ENCODE peak calls at places on chromosome 3, in eight cellular contexts. One of them, this sample, is unnamed.

GRCh38 chr3:78283994-78284393 is 1244.1 kb downstream of the ROBO2 start:
- DNase-seq in NCI-H1930: no peak
- DNase-seq in posterior cingulate gyrus: no peak
- DNase-seq in nephron progenitor cell: no peak
- DNase-seq in stimulated activated CD8-positive, alpha-beta memory T cell treated with anti-CD3 and anti-CD28 coated beads, Interleukin-7, amount 100 ng/mL, for 24 hours: no peak
- DNase-seq in skeletal muscle cell: no peak
- DNase-seq in GM10248: no peak
- DNase-seq in adipocyte: no peak
- DNase-seq in this sample: no peak

GRCh38 chr3:125128861-125129501 is 73.2 kb upstream of the HEG1 start:
- DNase-seq in NCI-H1930: no peak
- DNase-seq in posterior cingulate gyrus: no peak
- DNase-seq in nephron progenitor cell: no peak
- DNase-seq in stimulated activated CD8-positive, alpha-beta memory T cell treated with anti-CD3 and anti-CD28 coated beads, Interleukin-7, amount 100 ng/mL, for 24 hours: no peak
- DNase-seq in skeletal muscle cell: peak
- DNase-seq in GM10248: no peak
- DNase-seq in adipocyte: peak
- DNase-seq in this sample: no peak

GRCh38 chr3:58358092-58358491 is 25.4 kb downstream of the PXK start:
- DNase-seq in NCI-H1930: no peak
- DNase-seq in posterior cingulate gyrus: no peak
- DNase-seq in nephron progenitor cell: no peak
- DNase-seq in stimulated activated CD8-positive, alpha-beta memory T cell treated with anti-CD3 and anti-CD28 coated beads, Interleukin-7, amount 100 ng/mL, for 24 hours: no peak
- DNase-seq in skeletal muscle cell: no peak
- DNase-seq in GM10248: no peak
- DNase-seq in adipocyte: no peak
- DNase-seq in this sample: no peak

GRCh38 chr3:42229942-42230688 is 35.9 kb downstream of the CCK start:
- DNase-seq in NCI-H1930: no peak
- DNase-seq in posterior cingulate gyrus: no peak
- DNase-seq in nephron progenitor cell: peak
- DNase-seq in stimulated activated CD8-positive, alpha-beta memory T cell treated with anti-CD3 and anti-CD28 coated beads, Interleukin-7, amount 100 ng/mL, for 24 hours: no peak
- DNase-seq in skeletal muscle cell: no peak
- DNase-seq in GM10248: no peak
- DNase-seq in adipocyte: peak
- DNase-seq in this sample: no peak

GRCh38 chr3:99871231-99871898 is 53.7 kb downstream of the CMSS1 start:
- DNase-seq in NCI-H1930: no peak
- DNase-seq in posterior cingulate gyrus: no peak
- DNase-seq in nephron progenitor cell: no peak
- DNase-seq in stimulated activated CD8-positive, alpha-beta memory T cell treated with anti-CD3 and anti-CD28 coated beads, Interleukin-7, amount 100 ng/mL, for 24 hours: no peak
- DNase-seq in skeletal muscle cell: no peak
- DNase-seq in GM10248: no peak
- DNase-seq in adipocyte: no peak
- DNase-seq in this sample: no peak

GRCh38 chr3:168025076-168025475 is 70.6 kb downstream of the GOLIM4 start:
- DNase-seq in NCI-H1930: no peak
- DNase-seq in posterior cingulate gyrus: no peak
- DNase-seq in nephron progenitor cell: no peak
- DNase-seq in stimulated activated CD8-positive, alpha-beta memory T cell treated with anti-CD3 and anti-CD28 coated beads, Interleukin-7, amount 100 ng/mL, for 24 hours: no peak
- DNase-seq in skeletal muscle cell: peak
- DNase-seq in GM10248: no peak
- DNase-seq in adipocyte: peak
- DNase-seq in this sample: no peak

GRCh38 chr3:39870706-39871105 is 61.3 kb downstream of the MYRIP start:
- DNase-seq in NCI-H1930: no peak
- DNase-seq in posterior cingulate gyrus: no peak
- DNase-seq in nephron progenitor cell: no peak
- DNase-seq in stimulated activated CD8-positive, alpha-beta memory T cell treated with anti-CD3 and anti-CD28 coated beads, Interleukin-7, amount 100 ng/mL, for 24 hours: no peak
- DNase-seq in skeletal muscle cell: peak
- DNase-seq in GM10248: no peak
- DNase-seq in adipocyte: peak
- DNase-seq in this sample: no peak

GRCh38 chr3:11096266-11097135 is 57.8 kb upstream of the HRH1 start:
- DNase-seq in NCI-H1930: no peak
- DNase-seq in posterior cingulate gyrus: peak
- DNase-seq in nephron progenitor cell: peak
- DNase-seq in stimulated activated CD8-positive, alpha-beta memory T cell treated with anti-CD3 and anti-CD28 coated beads, Interleukin-7, amount 100 ng/mL, for 24 hours: peak
- DNase-seq in skeletal muscle cell: peak
- DNase-seq in GM10248: peak
- DNase-seq in adipocyte: peak
- DNase-seq in this sample: no peak

GRCh38 chr3:46848271-46849097 is 14.8 kb downstream of the MYL3 start:
- DNase-seq in NCI-H1930: no peak
- DNase-seq in posterior cingulate gyrus: no peak
- DNase-seq in nephron progenitor cell: peak
- DNase-seq in stimulated activated CD8-positive, alpha-beta memory T cell treated with anti-CD3 and anti-CD28 coated beads, Interleukin-7, amount 100 ng/mL, for 24 hours: no peak
- DNase-seq in skeletal muscle cell: no peak
- DNase-seq in GM10248: no peak
- DNase-seq in adipocyte: peak
- DNase-seq in this sample: no peak

GRCh38 chr3:51718547-51719412 is 11.9 kb downstream of the GRM2 start:
- DNase-seq in NCI-H1930: peak
- DNase-seq in posterior cingulate gyrus: no peak
- DNase-seq in nephron progenitor cell: peak
- DNase-seq in stimulated activated CD8-positive, alpha-beta memory T cell treated with anti-CD3 and anti-CD28 coated beads, Interleukin-7, amount 100 ng/mL, for 24 hours: peak
- DNase-seq in skeletal muscle cell: no peak
- DNase-seq in GM10248: peak
- DNase-seq in adipocyte: peak
- DNase-seq in this sample: no peak

GRCh38 chr3:14425574-14426304 is 23.3 kb downstream of the SLC6A6 start:
- DNase-seq in NCI-H1930: no peak
- DNase-seq in posterior cingulate gyrus: no peak
- DNase-seq in nephron progenitor cell: no peak
- DNase-seq in stimulated activated CD8-positive, alpha-beta memory T cell treated with anti-CD3 and anti-CD28 coated beads, Interleukin-7, amount 100 ng/mL, for 24 hours: no peak
- DNase-seq in skeletal muscle cell: no peak
- DNase-seq in GM10248: peak
- DNase-seq in adipocyte: no peak
- DNase-seq in this sample: no peak

GRCh38 chr3:195711813-195712534 is 8.8 kb upstream of the MUC20 start:
- DNase-seq in NCI-H1930: no peak
- DNase-seq in posterior cingulate gyrus: no peak
- DNase-seq in nephron progenitor cell: no peak
- DNase-seq in stimulated activated CD8-positive, alpha-beta memory T cell treated with anti-CD3 and anti-CD28 coated beads, Interleukin-7, amount 100 ng/mL, for 24 hours: no peak
- DNase-seq in skeletal muscle cell: no peak
- DNase-seq in GM10248: no peak
- DNase-seq in adipocyte: no peak
- DNase-seq in this sample: no peak

This sample was measured in NCI-H1436 treated with DMSO at 0.1 percent for 48 hours.